ENCODE peak calls at places on chromosomes 11 and 22, in four cellular contexts. I is HCT116, D is cardiac muscle cell, A is neural progenitor cell. N is an unnamed sample.

GRCh38 chr11:86514453-86514852 is 139.8 kb downstream of the CCDC81 start:
- DNase-seq in D (no peak), A (no peak), I (no peak), N (no peak)

GRCh38 chr22:35312198-35313059 is 12.7 kb downstream of the TOM1 start:
- DNase-seq in I (peak; percentile 16), A (no peak), D (no peak), N (peak; percentile 69)

GRCh38 chr11:33366918-33367317 is 109.7 kb downstream of the HIPK3 start:
- DNase-seq in A (no peak), I (no peak), D (no peak), N (no peak)

GRCh38 chr22:27274770-27275449 is 526.6 kb downstream of the MN1 start:
- DNase-seq in I (no peak), D (peak; percentile 76), A (no peak), N (no peak)

GRCh38 chr11:123314972-123315371 is 115.1 kb upstream of the GRAMD1B start:
- DNase-seq in I (no peak), D (no peak), A (no peak), N (no peak)

GRCh38 chr11:134380229-134380628 is 31.8 kb downstream of the B3GAT1 start:
- DNase-seq in A (no peak), I (no peak), D (no peak), N (no peak)

GRCh38 chr11:95149659-95150294 is 60.1 kb downstream of the ENDOD1 start:
- DNase-seq in I (peak; percentile 90), A (peak; percentile 90), D (peak; percentile 78), N (no peak)

GRCh38 chr11:105673089-105673488 is 63.2 kb downstream of the GRIA4 start:
- DNase-seq in I (no peak), A (peak; percentile 87), D (peak; percentile 71), N (peak; percentile 40)

GRCh38 chr11:91133361-91133760 is 910.5 kb upstream of the CHORDC1 start:
- DNase-seq in D (no peak), I (no peak), A (no peak), N (no peak)

GRCh38 chr22:26616650-26617049 is 1.2 kb downstream of the CRYBB1 start:
- DNase-seq in I (no peak), A (peak; percentile 35), D (no peak), N (no peak)

GRCh38 chr22:26672060-26672471 is 14.7 kb downstream of the MIAT start:
- DNase-seq in I (no peak), A (no peak), D (no peak), N (no peak)

GRCh38 chr11:36048496-36049247 is 104.8 kb downstream of the LDLRAD3 start:
- DNase-seq in I (no peak), A (no peak), D (peak; percentile 47), N (no peak)

GRCh38 chr11:1755344-1756023 is 5.1 kb upstream of the IFITM10 start:
- DNase-seq in A (no peak), I (no peak), D (no peak), N (no peak)

GRCh38 chr11:88012456-88012855 is 162.8 kb downstream of the RAB38 start:
- DNase-seq in A (peak; percentile 34), D (no peak), I (no peak), N (no peak)

GRCh38 chr11:128941573-128942271 is 949 bp downstream of the TP53AIP1 start:
- DNase-seq in A (no peak), I (no peak), D (no peak), N (no peak)

GRCh38 chr22:18031670-18032454 is 7.5 kb upstream of the MICAL3 start:
- DNase-seq in D (peak; percentile 84), A (no peak), I (peak; percentile 82), N (peak; percentile 96)

GRCh38 chr11:128670631-128671030 is 23.2 kb upstream of the FLI1 start:
- DNase-seq in I (no peak), A (no peak), D (no peak), N (no peak)

GRCh38 chr11:92455221-92455790 is 230.7 kb downstream of the FAT3 start:
- DNase-seq in A (no peak), I (no peak), D (no peak), N (no peak)

GRCh38 chr22:42001706-42002105 is 3.1 kb downstream of the WBP2NL start:
- DNase-seq in D (no peak), I (no peak), A (no peak), N (no peak)

GRCh38 chr22:30606455-30607299 is at the start of gene TCN2:
- DNase-seq in I (no peak), D (peak; percentile 84), A (peak; percentile 96), N (peak; percentile 84)

GRCh38 chr11:65873280-65874156 is 918 bp upstream of the EFEMP2 start:
- DNase-seq in A (peak; percentile 96), D (peak; percentile 95), I (peak; percentile 83), N (peak; percentile 88)

GRCh38 chr11:132055296-132055695 is 684.9 kb downstream of the NTM start:
- DNase-seq in D (no peak), I (no peak), A (no peak), N (no peak)

GRCh38 chr22:20741634-20742581 is 32.0 kb upstream of the SERPIND1 start:
- DNase-seq in A (peak; percentile 37), D (peak; percentile 31), I (peak; percentile 18), N (peak; percentile 27)

GRCh38 chr11:110990316-110990715 is 255.2 kb upstream of the POU2AF2 start:
- DNase-seq in I (no peak), D (no peak), A (no peak), N (peak; percentile 34)

GRCh38 chr22:45181766-45182165 is 18.0 kb downstream of the NUP50 start:
- DNase-seq in I (no peak), A (no peak), D (no peak), N (no peak)

GRCh38 chr11:117095301-117096139 is 2.7 kb downstream of the SIK3 start:
- DNase-seq in D (peak; percentile 72), A (no peak), I (no peak), N (peak; percentile 44)

GRCh38 chr11:123526027-123526805 is 96.1 kb downstream of the GRAMD1B start:
- DNase-seq in A (no peak), I (no peak), D (no peak), N (no peak)

GRCh38 chr11:109940816-109941215 is 152.4 kb upstream of the ZC3H12C start:
- DNase-seq in A (no peak), D (peak; percentile 68), I (peak; percentile 39), N (peak; percentile 91)

GRCh38 chr11:92830382-92831148 is 138.9 kb upstream of the MTNR1B start:
- DNase-seq in A (no peak), D (no peak), I (no peak), N (no peak)

GRCh38 chr11:2700415-2701211 is 819 bp upstream of the KCNQ1OT1 start:
- DNase-seq in A (peak; percentile 78), D (peak; percentile 31), I (no peak), N (peak; percentile 13)

GRCh38 chr22:49097966-49098365 is 729.7 kb downstream of the BRD1 start:
- DNase-seq in I (no peak), A (no peak), D (no peak), N (no peak)

GRCh38 chr11:86787018-86787417 is 13.3 kb upstream of the PRSS23 start:
- DNase-seq in I (no peak), A (no peak), D (no peak), N (no peak)

GRCh38 chr22:43428005-43428485 is 16.2 kb downstream of the MPPED1 start:
- DNase-seq in I (no peak), A (no peak), D (no peak), N (no peak)

GRCh38 chr11:69460540-69461257 is 20.8 kb upstream of the LINC01488 start:
- DNase-seq in D (peak; percentile 51), A (no peak), I (peak; percentile 29), N (peak; percentile 97)

GRCh38 chr11:94457118-94458029 is 36.3 kb downstream of the MRE11 start:
- DNase-seq in D (no peak), I (no peak), A (no peak), N (peak; percentile 16)

GRCh38 chr11:112279901-112280267 is 19.2 kb upstream of the PLET1 start:
- DNase-seq in D (peak; percentile 67), I (no peak), A (peak; percentile 83), N (peak; percentile 46)

GRCh38 chr22:36874309-36874696 is 13.5 kb downstream of the NCF4 start:
- DNase-seq in A (no peak), I (no peak), D (no peak), N (no peak)
- TF ChIP-seq CTCF in A (no peak), I (no peak), D (no peak), N (no peak)

GRCh38 chr11:75980031-75980430 is 165.0 kb downstream of the UVRAG start:
- DNase-seq in A (no peak), D (no peak), I (no peak), N (no peak)
- H3K4me3 ChIP-seq in A (peak overlapping the region; percentile 72), D (peak overlapping the region; percentile 66), I (no peak overlapping the region), N (no peak overlapping the region)

GRCh38 chr11:64600281-64600992 is 9.4 kb downstream of the SLC22A12 start:
- DNase-seq in A (no peak), D (no peak), I (no peak), N (no peak)

GRCh38 chr11:64599698-64600211 is 8.7 kb downstream of the SLC22A12 start:
- DNase-seq in D (no peak), I (no peak), A (no peak), N (no peak)

GRCh38 chr11:64598106-64598796 is 7.2 kb downstream of the SLC22A12 start:
- DNase-seq in I (no peak), D (no peak), A (no peak), N (no peak)

GRCh38 chr11:64597671-64598101 is 6.7 kb downstream of the SLC22A12 start:
- DNase-seq in A (no peak), I (no peak), D (no peak), N (no peak)

DNA sequence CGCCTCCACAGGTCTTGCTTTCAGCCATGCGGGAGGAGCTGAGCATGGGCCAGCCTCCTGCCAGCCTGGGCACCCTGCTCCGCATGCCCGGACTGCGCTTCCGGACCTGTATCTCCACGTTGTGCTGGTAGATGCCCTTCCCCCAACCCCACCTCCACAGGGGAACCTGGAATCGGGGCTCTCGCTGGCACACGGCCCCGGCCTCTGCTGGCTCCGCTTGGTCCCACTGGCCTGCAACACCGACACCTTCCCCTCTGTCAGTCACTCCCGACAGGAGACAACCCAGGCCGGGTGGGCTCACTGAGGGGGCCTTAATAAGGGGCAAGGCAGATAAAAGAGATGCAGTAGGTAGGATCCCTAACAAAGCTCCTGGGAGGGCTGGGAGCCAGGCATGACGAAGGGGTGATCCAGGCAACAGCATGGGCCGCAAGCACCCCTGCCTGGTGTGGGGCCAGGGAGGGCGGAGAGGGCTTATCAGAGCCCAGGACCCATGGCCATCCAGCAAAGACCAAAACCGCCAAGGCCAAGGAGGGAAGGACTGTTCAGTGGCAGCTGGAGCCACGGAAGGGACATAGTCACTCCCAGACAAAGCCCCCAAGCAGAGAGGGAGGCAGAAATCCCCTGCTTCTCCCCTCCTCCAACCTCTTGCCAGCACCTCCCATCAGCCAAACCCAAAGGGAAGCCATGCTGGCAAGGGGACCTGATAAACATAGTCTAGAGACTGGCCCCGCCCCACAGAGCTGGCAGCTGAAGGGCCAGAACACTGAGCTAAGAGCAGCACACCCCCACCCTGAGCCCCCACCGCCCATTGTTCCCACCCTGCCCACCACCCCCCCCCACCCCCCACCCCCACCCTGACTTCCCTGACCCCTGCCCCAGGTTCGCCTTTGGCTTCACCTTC is 8.0 kb downstream of the SLC22A12 start:
- DNase-seq in D (no peak), A (no peak), I (no peak), N (no peak)
- TF ChIP-seq CTCF in D (no peak), A (no peak), I (no peak), N (no peak)

DNA sequence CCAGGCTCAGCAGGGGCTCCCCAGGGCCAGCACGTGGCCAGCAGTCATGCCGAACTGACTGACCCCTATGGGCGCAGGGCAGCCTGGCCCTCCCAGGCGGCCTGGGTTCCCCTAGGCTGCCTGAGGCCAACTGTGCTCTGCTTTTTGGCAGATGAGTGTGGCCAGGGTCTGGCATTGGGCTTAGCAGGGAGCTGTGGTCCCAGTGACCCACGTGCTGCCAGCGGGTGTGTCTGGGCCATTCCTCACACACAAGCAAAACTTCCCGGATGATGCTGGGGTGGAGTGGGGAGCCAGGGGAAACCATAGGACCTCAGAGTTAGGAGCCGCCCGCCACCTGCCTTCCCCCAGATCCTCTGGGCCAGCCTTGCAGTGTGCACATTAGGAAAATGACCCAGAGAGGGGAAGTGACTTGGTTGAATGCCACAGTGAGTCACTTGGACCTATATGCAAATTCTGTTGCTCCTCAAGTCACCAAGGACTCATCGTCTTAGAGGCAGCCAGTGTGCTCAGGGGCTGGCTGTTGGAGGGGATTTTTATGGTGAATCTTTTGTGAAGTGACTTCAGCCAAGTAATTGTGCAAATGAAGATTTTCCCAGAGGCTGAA is 6.6 kb downstream of the ADORA2A start:
- DNase-seq in I (no peak), D (no peak), A (no peak), N (peak; percentile 63)
- H3K4me3 ChIP-seq in I (no peak overlapping the region), D (no peak overlapping the region), A (no peak overlapping the region), N (no peak overlapping the region)

N was measured in fibroblast of mammary gland.